ENCODE peak calls at places on chromosomes 4 and X, in five cellular contexts. One of them, this sample, is unnamed.

GRCh38 chrX:155028192-155028591 is 1.5 kb downstream of the FUNDC2 start:
- DNase-seq in endothelial cell of umbilical vein: peak; percentile 1
- DNase-seq in psoas muscle: no peak
- DNase-seq in lung: no peak
- DNase-seq in upper lobe of left lung: no peak
- DNase-seq in this sample: no peak

GRCh38 chr4:96955226-96955625 is 1115.3 kb downstream of the PDHA2 start:
- DNase-seq in psoas muscle: no peak
- DNase-seq in endothelial cell of umbilical vein: no peak
- DNase-seq in upper lobe of left lung: no peak
- DNase-seq in lung: no peak
- DNase-seq in this sample: no peak

GRCh38 chr4:56871357-56871993 is 36.2 kb upstream of the REST start:
- DNase-seq in endothelial cell of umbilical vein: no peak
- DNase-seq in psoas muscle: peak; percentile 19
- DNase-seq in lung: no peak
- DNase-seq in upper lobe of left lung: no peak
- DNase-seq in this sample: no peak

GRCh38 chr4:48683784-48684666 is 96.1 kb downstream of the FRYL start:
- DNase-seq in upper lobe of left lung: no peak
- DNase-seq in lung: no peak
- DNase-seq in endothelial cell of umbilical vein: peak; percentile 31
- DNase-seq in psoas muscle: no peak
- DNase-seq in this sample: no peak

GRCh38 chr4:77031544-77031943 is 44.2 kb downstream of the CCNI start:
- DNase-seq in lung: no peak
- DNase-seq in upper lobe of left lung: no peak
- DNase-seq in endothelial cell of umbilical vein: no peak
- DNase-seq in psoas muscle: no peak
- DNase-seq in this sample: no peak

GRCh38 chr4:13865871-13866669 is 238.5 kb upstream of the BOD1L1 start:
- DNase-seq in psoas muscle: no peak
- DNase-seq in lung: no peak
- DNase-seq in upper lobe of left lung: no peak
- DNase-seq in endothelial cell of umbilical vein: no peak
- DNase-seq in this sample: no peak

GRCh38 chr4:142567199-142567598 is 278.9 kb downstream of the INPP4B start:
- DNase-seq in lung: no peak
- DNase-seq in upper lobe of left lung: no peak
- DNase-seq in psoas muscle: no peak
- DNase-seq in endothelial cell of umbilical vein: no peak
- DNase-seq in this sample: peak; percentile 8

GRCh38 chr4:165394275-165394674 is 15.5 kb downstream of the CPE start:
- DNase-seq in psoas muscle: no peak
- DNase-seq in endothelial cell of umbilical vein: peak; percentile 9
- DNase-seq in lung: no peak
- DNase-seq in upper lobe of left lung: no peak
- DNase-seq in this sample: no peak

GRCh38 chrX:50327235-50327634 is 122.7 kb downstream of the CCNB3 start:
- DNase-seq in endothelial cell of umbilical vein: no peak
- DNase-seq in upper lobe of left lung: no peak
- DNase-seq in lung: no peak
- DNase-seq in psoas muscle: no peak
- DNase-seq in this sample: no peak

GRCh38 chr4:103292959-103293358 is 94.8 kb upstream of the CENPE start:
- DNase-seq in endothelial cell of umbilical vein: no peak
- DNase-seq in upper lobe of left lung: no peak
- DNase-seq in psoas muscle: no peak
- DNase-seq in lung: no peak
- DNase-seq in this sample: no peak

GRCh38 chr4:40388248-40388647 is 53.1 kb downstream of the CHRNA9 start:
- DNase-seq in endothelial cell of umbilical vein: no peak
- DNase-seq in psoas muscle: no peak
- DNase-seq in upper lobe of left lung: peak; percentile 29
- DNase-seq in lung: no peak
- DNase-seq in this sample: no peak

GRCh38 chrX:155745792-155746191 is 133.0 kb upstream of the TMLHE start:
- DNase-seq in upper lobe of left lung: peak; percentile 33
- DNase-seq in lung: no peak
- DNase-seq in psoas muscle: no peak
- DNase-seq in endothelial cell of umbilical vein: peak; percentile 41
- DNase-seq in this sample: no peak

GRCh38 chrX:10022580-10023245 is 55.6 kb downstream of the CLDN34 start:
- DNase-seq in upper lobe of left lung: no peak
- DNase-seq in endothelial cell of umbilical vein: peak; percentile 83
- DNase-seq in lung: peak; percentile 42
- DNase-seq in psoas muscle: peak; percentile 48
- DNase-seq in this sample: no peak

GRCh38 chrX:121245763-121246162 is 198.4 kb downstream of the GLUD2 start:
- DNase-seq in endothelial cell of umbilical vein: no peak
- DNase-seq in lung: no peak
- DNase-seq in psoas muscle: no peak
- DNase-seq in upper lobe of left lung: no peak
- DNase-seq in this sample: no peak

GRCh38 chr4:153476829-153477574 is 10.8 kb downstream of the TMEM131L start:
- DNase-seq in lung: no peak
- DNase-seq in upper lobe of left lung: no peak
- DNase-seq in endothelial cell of umbilical vein: no peak
- DNase-seq in psoas muscle: no peak
- DNase-seq in this sample: no peak

GRCh38 chr4:98448923-98449322 is 187.7 kb downstream of the RAP1GDS1 start:
- DNase-seq in psoas muscle: no peak
- DNase-seq in upper lobe of left lung: peak; percentile 48
- DNase-seq in endothelial cell of umbilical vein: no peak
- DNase-seq in lung: no peak
- DNase-seq in this sample: no peak

GRCh38 chrX:44239036-44239435 is 104.4 kb downstream of the EFHC2 start:
- DNase-seq in upper lobe of left lung: no peak
- DNase-seq in endothelial cell of umbilical vein: no peak
- DNase-seq in psoas muscle: no peak
- DNase-seq in lung: no peak
- DNase-seq in this sample: no peak

GRCh38 chrX:19990225-19990518 is 689 bp downstream of the BCLAF3 start:
- DNase-seq in lung: no peak
- DNase-seq in endothelial cell of umbilical vein: peak; percentile 3
- DNase-seq in psoas muscle: no peak
- DNase-seq in upper lobe of left lung: no peak
- DNase-seq in this sample: no peak

GRCh38 chr4:180828455-180829018 is 1414.7 kb upstream of the TENM3 start:
- DNase-seq in lung: no peak
- DNase-seq in upper lobe of left lung: no peak
- DNase-seq in endothelial cell of umbilical vein: no peak
- DNase-seq in psoas muscle: no peak
- DNase-seq in this sample: no peak

GRCh38 chr4:36582214-36582613 is 300.8 kb downstream of the DTHD1 start:
- DNase-seq in lung: no peak
- DNase-seq in endothelial cell of umbilical vein: no peak
- DNase-seq in upper lobe of left lung: no peak
- DNase-seq in psoas muscle: no peak
- DNase-seq in this sample: no peak
- H3K9me3 ChIP-seq in lung: peaks cover 1% of the 10 kb centered on the region
- H3K9me3 ChIP-seq in endothelial cell of umbilical vein: peaks cover 3% of the 10 kb centered on the region
- H3K9me3 ChIP-seq in upper lobe of left lung: no peaks in the 10 kb centered on the region
- H3K9me3 ChIP-seq in psoas muscle: no peaks in the 10 kb centered on the region
- H3K9me3 ChIP-seq in this sample: peaks cover 2% of the 10 kb centered on the region

GRCh38 chrX:81876437-81876836 is 674.5 kb downstream of the SH3BGRL start:
- DNase-seq in upper lobe of left lung: no peak
- DNase-seq in lung: no peak
- DNase-seq in psoas muscle: no peak
- DNase-seq in endothelial cell of umbilical vein: no peak
- DNase-seq in this sample: no peak

GRCh38 chrX:81874807-81875206 is 672.9 kb downstream of the SH3BGRL start:
- DNase-seq in upper lobe of left lung: no peak
- DNase-seq in psoas muscle: no peak
- DNase-seq in endothelial cell of umbilical vein: no peak
- DNase-seq in lung: no peak
- DNase-seq in this sample: no peak

GRCh38 chrX:81875800-81876199 is 673.9 kb downstream of the SH3BGRL start:
- DNase-seq in lung: no peak
- DNase-seq in endothelial cell of umbilical vein: no peak
- DNase-seq in upper lobe of left lung: no peak
- DNase-seq in psoas muscle: no peak
- DNase-seq in this sample: no peak
- H3K9me3 ChIP-seq in lung: peaks cover 29% of the 10 kb centered on the region
- H3K9me3 ChIP-seq in endothelial cell of umbilical vein: no peaks in the 10 kb centered on the region
- H3K9me3 ChIP-seq in upper lobe of left lung: no peaks in the 10 kb centered on the region
- H3K9me3 ChIP-seq in psoas muscle: peaks cover 2% of the 10 kb centered on the region
- H3K9me3 ChIP-seq in this sample: no peaks in the 10 kb centered on the region

GRCh38 chrX:55623100-55623499 is at the start of gene FOXR2:
- DNase-seq in endothelial cell of umbilical vein: no peak
- DNase-seq in lung: no peak
- DNase-seq in psoas muscle: no peak
- DNase-seq in upper lobe of left lung: no peak
- DNase-seq in this sample: no peak
- H3K9me3 ChIP-seq in endothelial cell of umbilical vein: no peaks in the 10 kb centered on the region
- H3K9me3 ChIP-seq in lung: no peaks in the 10 kb centered on the region
- H3K9me3 ChIP-seq in psoas muscle: no peaks in the 10 kb centered on the region
- H3K9me3 ChIP-seq in upper lobe of left lung: no peaks in the 10 kb centered on the region
- H3K9me3 ChIP-seq in this sample: no peaks in the 10 kb centered on the region

GRCh38 chrX:68762649-68763268 is 66.1 kb upstream of the EFNB1 start:
- DNase-seq in lung: no peak
- DNase-seq in endothelial cell of umbilical vein: no peak
- DNase-seq in psoas muscle: no peak
- DNase-seq in upper lobe of left lung: no peak
- DNase-seq in this sample: no peak

GRCh38 chrX:68757331-68757730 is 71.5 kb upstream of the EFNB1 start:
- DNase-seq in endothelial cell of umbilical vein: no peak
- DNase-seq in upper lobe of left lung: no peak
- DNase-seq in psoas muscle: no peak
- DNase-seq in lung: no peak
- DNase-seq in this sample: no peak

GRCh38 chrX:68755726-68756125 is 73.1 kb upstream of the EFNB1 start:
- DNase-seq in psoas muscle: no peak
- DNase-seq in endothelial cell of umbilical vein: no peak
- DNase-seq in upper lobe of left lung: no peak
- DNase-seq in lung: no peak
- DNase-seq in this sample: no peak

GRCh38 chrX:68761086-68761485 is 67.7 kb upstream of the EFNB1 start:
- DNase-seq in lung: no peak
- DNase-seq in psoas muscle: no peak
- DNase-seq in endothelial cell of umbilical vein: no peak
- DNase-seq in upper lobe of left lung: no peak
- DNase-seq in this sample: no peak

GRCh38 chrX:68758671-68759070 is 70.2 kb upstream of the EFNB1 start:
- DNase-seq in upper lobe of left lung: no peak
- DNase-seq in psoas muscle: no peak
- DNase-seq in endothelial cell of umbilical vein: no peak
- DNase-seq in lung: no peak
- DNase-seq in this sample: no peak
- H3K9me3 ChIP-seq in upper lobe of left lung: no peaks in the 10 kb centered on the region
- H3K9me3 ChIP-seq in psoas muscle: no peaks in the 10 kb centered on the region
- H3K9me3 ChIP-seq in endothelial cell of umbilical vein: no peaks in the 10 kb centered on the region
- H3K9me3 ChIP-seq in lung: peaks cover 5% of the 10 kb centered on the region
- H3K9me3 ChIP-seq in this sample: no peaks in the 10 kb centered on the region

GRCh38 chr4:71830-72229 is 18.7 kb downstream of the ZNF595 start:
- DNase-seq in upper lobe of left lung: no peak
- DNase-seq in psoas muscle: no peak
- DNase-seq in endothelial cell of umbilical vein: no peak
- DNase-seq in lung: no peak
- DNase-seq in this sample: no peak
- H3K9me3 ChIP-seq in upper lobe of left lung: peaks cover 67% of the 10 kb centered on the region
- H3K9me3 ChIP-seq in psoas muscle: peaks cover 80% of the 10 kb centered on the region
- H3K9me3 ChIP-seq in endothelial cell of umbilical vein: peaks cover 2% of the 10 kb centered on the region
- H3K9me3 ChIP-seq in lung: peaks cover 28% of the 10 kb centered on the region
- H3K9me3 ChIP-seq in this sample: peaks cover 16% of the 10 kb centered on the region

DNA sequence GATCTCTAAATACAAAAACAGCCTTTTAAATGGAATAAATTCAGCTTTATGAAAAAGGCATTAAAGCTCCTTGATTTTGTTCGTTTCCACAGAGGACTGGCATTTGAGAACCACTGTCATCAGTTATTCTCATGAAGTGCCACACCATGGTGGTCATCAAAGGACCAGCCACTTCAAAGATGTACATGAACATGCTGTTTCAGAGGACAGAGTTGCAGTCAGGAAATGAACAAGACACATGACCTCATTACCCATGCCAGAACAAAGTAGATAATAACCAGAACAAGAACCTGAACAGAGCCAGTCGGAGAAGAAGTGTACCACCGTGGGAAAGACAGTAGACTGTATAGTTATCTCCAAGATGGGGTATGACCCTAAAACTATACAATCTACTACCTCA is 122.7 kb upstream of the HSD17B10 start:
- DNase-seq in psoas muscle: no peak
- DNase-seq in upper lobe of left lung: no peak
- DNase-seq in lung: no peak
- DNase-seq in endothelial cell of umbilical vein: no peak
- DNase-seq in this sample: no peak
- H3K9me3 ChIP-seq in psoas muscle: no peaks in the 10 kb centered on the region
- H3K9me3 ChIP-seq in upper lobe of left lung: no peaks in the 10 kb centered on the region
- H3K9me3 ChIP-seq in lung: no peaks in the 10 kb centered on the region
- H3K9me3 ChIP-seq in endothelial cell of umbilical vein: no peaks in the 10 kb centered on the region
- H3K9me3 ChIP-seq in this sample: no peaks in the 10 kb centered on the region